ENCODE peak calls at places on chromosome 9, in six cellular contexts. One of them, this sample, is unnamed.

GRCh38 chr9:98255064-98255577 is 328 bp downstream of the TBC1D2 start:
- DNase-seq in mesenchymal stem cell: peak; percentile 77
- DNase-seq in IMR-90: peak; percentile 61
- DNase-seq in H9: no peak
- DNase-seq in neuronal stem cell: no peak
- DNase-seq in H1: no peak
- DNase-seq in this sample: peak; percentile 77

GRCh38 chr9:104256710-104257091 is 162.6 kb downstream of the SMC2 start:
- DNase-seq in IMR-90: no peak
- DNase-seq in mesenchymal stem cell: no peak
- DNase-seq in neuronal stem cell: no peak
- DNase-seq in H9: no peak
- DNase-seq in H1: no peak
- DNase-seq in this sample: no peak

GRCh38 chr9:38062498-38063362 is 6.3 kb downstream of the SHB start:
- DNase-seq in IMR-90: peak; percentile 84
- DNase-seq in H9: no peak
- DNase-seq in neuronal stem cell: no peak
- DNase-seq in mesenchymal stem cell: peak; percentile 77
- DNase-seq in H1: no peak
- DNase-seq in this sample: no peak

GRCh38 chr9:100352201-100352726 is 478 bp downstream of the TEX10 start:
- DNase-seq in H9: peak; percentile 32
- DNase-seq in neuronal stem cell: peak; percentile 18
- DNase-seq in IMR-90: peak; percentile 10
- DNase-seq in mesenchymal stem cell: peak; percentile 46
- DNase-seq in H1: no peak
- DNase-seq in this sample: peak; percentile 55

GRCh38 chr9:113590991-113591898 is 127.7 kb downstream of the RGS3 start:
- DNase-seq in H1: peak; percentile 94
- DNase-seq in neuronal stem cell: peak; percentile 79
- DNase-seq in IMR-90: peak; percentile 62
- DNase-seq in H9: peak; percentile 93
- DNase-seq in mesenchymal stem cell: peak; percentile 80
- DNase-seq in this sample: peak; percentile 93

GRCh38 chr9:22040760-22041159 is 31.7 kb upstream of the CDKN2B start:
- DNase-seq in H9: no peak
- DNase-seq in IMR-90: peak; percentile 69
- DNase-seq in mesenchymal stem cell: peak; percentile 70
- DNase-seq in H1: no peak
- DNase-seq in neuronal stem cell: no peak
- DNase-seq in this sample: no peak

GRCh38 chr9:14356376-14356775 is 42.4 kb upstream of the NFIB start:
- DNase-seq in H1: no peak
- DNase-seq in mesenchymal stem cell: no peak
- DNase-seq in IMR-90: no peak
- DNase-seq in neuronal stem cell: no peak
- DNase-seq in H9: no peak
- DNase-seq in this sample: no peak

GRCh38 chr9:101409079-101409477 is 10.4 kb downstream of the ZNF189 start:
- DNase-seq in H1: no peak
- DNase-seq in H9: no peak
- DNase-seq in IMR-90: peak; percentile 20
- DNase-seq in neuronal stem cell: no peak
- DNase-seq in mesenchymal stem cell: peak; percentile 4
- DNase-seq in this sample: peak; percentile 51

GRCh38 chr9:31683126-31683525 is 701.3 kb upstream of the ACO1 start:
- DNase-seq in H9: no peak
- DNase-seq in neuronal stem cell: no peak
- DNase-seq in IMR-90: no peak
- DNase-seq in mesenchymal stem cell: no peak
- DNase-seq in H1: no peak
- DNase-seq in this sample: no peak

GRCh38 chr9:37950561-37950960 is 46.6 kb upstream of the SLC25A51 start:
- DNase-seq in neuronal stem cell: no peak
- DNase-seq in IMR-90: no peak
- DNase-seq in H9: no peak
- DNase-seq in mesenchymal stem cell: no peak
- DNase-seq in H1: no peak
- DNase-seq in this sample: no peak

GRCh38 chr9:68731857-68732256 is 26.8 kb downstream of the PIP5K1B start:
- DNase-seq in H9: no peak
- DNase-seq in mesenchymal stem cell: no peak
- DNase-seq in neuronal stem cell: no peak
- DNase-seq in IMR-90: no peak
- DNase-seq in H1: no peak
- DNase-seq in this sample: no peak

GRCh38 chr9:81874926-81875325 is 53.3 kb upstream of the SPATA31D4 start:
- DNase-seq in H9: no peak
- DNase-seq in neuronal stem cell: no peak
- DNase-seq in H1: no peak
- DNase-seq in IMR-90: peak; percentile 94
- DNase-seq in mesenchymal stem cell: peak; percentile 89
- DNase-seq in this sample: no peak

GRCh38 chr9:30075451-30076199 is 2308.8 kb upstream of the ACO1 start:
- DNase-seq in mesenchymal stem cell: peak; percentile 34
- DNase-seq in H9: no peak
- DNase-seq in neuronal stem cell: no peak
- DNase-seq in H1: no peak
- DNase-seq in IMR-90: no peak
- DNase-seq in this sample: peak; percentile 60

GRCh38 chr9:71177901-71178300 is 56.5 kb upstream of the TRPM3 start:
- DNase-seq in H9: no peak
- DNase-seq in mesenchymal stem cell: no peak
- DNase-seq in H1: no peak
- DNase-seq in IMR-90: no peak
- DNase-seq in neuronal stem cell: no peak
- DNase-seq in this sample: no peak

GRCh38 chr9:134554011-134554749 is 87.4 kb upstream of the COL5A1 start:
- DNase-seq in neuronal stem cell: no peak
- DNase-seq in mesenchymal stem cell: no peak
- DNase-seq in H1: no peak
- DNase-seq in H9: no peak
- DNase-seq in IMR-90: no peak
- DNase-seq in this sample: no peak

GRCh38 chr9:20714442-20715415 is 30.7 kb downstream of the FOCAD start:
- DNase-seq in neuronal stem cell: no peak
- DNase-seq in H1: no peak
- DNase-seq in mesenchymal stem cell: no peak
- DNase-seq in H9: no peak
- DNase-seq in IMR-90: no peak
- DNase-seq in this sample: no peak

GRCh38 chr9:125214186-125214585 is 13.8 kb downstream of the RABEPK start:
- DNase-seq in neuronal stem cell: no peak
- DNase-seq in H9: no peak
- DNase-seq in IMR-90: no peak
- DNase-seq in H1: no peak
- DNase-seq in mesenchymal stem cell: no peak
- DNase-seq in this sample: no peak

GRCh38 chr9:3509926-3510325 is 15.9 kb downstream of the RFX3 start:
- DNase-seq in H9: no peak
- DNase-seq in H1: no peak
- DNase-seq in neuronal stem cell: no peak
- DNase-seq in mesenchymal stem cell: no peak
- DNase-seq in IMR-90: no peak
- DNase-seq in this sample: no peak

GRCh38 chr9:38372685-38373619 is 19.6 kb upstream of the ALDH1B1 start:
- DNase-seq in IMR-90: no peak
- DNase-seq in H9: no peak
- DNase-seq in neuronal stem cell: no peak
- DNase-seq in H1: no peak
- DNase-seq in mesenchymal stem cell: no peak
- DNase-seq in this sample: no peak

GRCh38 chr9:14148501-14149103 is 165.3 kb downstream of the NFIB start:
- DNase-seq in neuronal stem cell: no peak
- DNase-seq in H9: no peak
- DNase-seq in IMR-90: no peak
- DNase-seq in mesenchymal stem cell: no peak
- DNase-seq in H1: no peak
- DNase-seq in this sample: no peak

GRCh38 chr9:36974731-36975130 is 59.3 kb downstream of the PAX5 start:
- DNase-seq in H9: peak; percentile 33
- DNase-seq in IMR-90: no peak
- DNase-seq in mesenchymal stem cell: no peak
- DNase-seq in H1: peak; percentile 41
- DNase-seq in neuronal stem cell: no peak
- DNase-seq in this sample: no peak

GRCh38 chr9:133518706-133519105 is 6.1 kb downstream of the MYMK start:
- DNase-seq in H1: no peak
- DNase-seq in IMR-90: no peak
- DNase-seq in neuronal stem cell: no peak
- DNase-seq in mesenchymal stem cell: no peak
- DNase-seq in H9: no peak
- DNase-seq in this sample: no peak

GRCh38 chr9:28197653-28198052 is 624.4 kb upstream of the C9orf72 start:
- DNase-seq in IMR-90: no peak
- DNase-seq in H1: no peak
- DNase-seq in H9: no peak
- DNase-seq in mesenchymal stem cell: no peak
- DNase-seq in neuronal stem cell: no peak
- DNase-seq in this sample: no peak

GRCh38 chr9:72807765-72808445 is 144.9 kb downstream of the ALDH1A1 start:
- DNase-seq in neuronal stem cell: no peak
- DNase-seq in H1: peak; percentile 64
- DNase-seq in H9: peak; percentile 33
- DNase-seq in mesenchymal stem cell: no peak
- DNase-seq in IMR-90: no peak
- DNase-seq in this sample: peak; percentile 37

GRCh38 chr9:126392662-126393383 is 66.2 kb downstream of the MVB12B start:
- DNase-seq in H1: no peak
- DNase-seq in mesenchymal stem cell: no peak
- DNase-seq in neuronal stem cell: no peak
- DNase-seq in H9: no peak
- DNase-seq in IMR-90: no peak
- DNase-seq in this sample: no peak

GRCh38 chr9:126388964-126389363 is 62.3 kb downstream of the MVB12B start:
- DNase-seq in neuronal stem cell: no peak
- DNase-seq in mesenchymal stem cell: no peak
- DNase-seq in H1: no peak
- DNase-seq in H9: no peak
- DNase-seq in IMR-90: no peak
- DNase-seq in this sample: no peak

GRCh38 chr9:126389958-126390357 is 63.3 kb downstream of the MVB12B start:
- DNase-seq in H9: no peak
- DNase-seq in mesenchymal stem cell: no peak
- DNase-seq in H1: no peak
- DNase-seq in neuronal stem cell: no peak
- DNase-seq in IMR-90: no peak
- DNase-seq in this sample: no peak

GRCh38 chr9:126391713-126392661 is 65.4 kb downstream of the MVB12B start:
- DNase-seq in IMR-90: no peak
- DNase-seq in H1: no peak
- DNase-seq in H9: no peak
- DNase-seq in mesenchymal stem cell: no peak
- DNase-seq in neuronal stem cell: no peak
- DNase-seq in this sample: no peak

DNA sequence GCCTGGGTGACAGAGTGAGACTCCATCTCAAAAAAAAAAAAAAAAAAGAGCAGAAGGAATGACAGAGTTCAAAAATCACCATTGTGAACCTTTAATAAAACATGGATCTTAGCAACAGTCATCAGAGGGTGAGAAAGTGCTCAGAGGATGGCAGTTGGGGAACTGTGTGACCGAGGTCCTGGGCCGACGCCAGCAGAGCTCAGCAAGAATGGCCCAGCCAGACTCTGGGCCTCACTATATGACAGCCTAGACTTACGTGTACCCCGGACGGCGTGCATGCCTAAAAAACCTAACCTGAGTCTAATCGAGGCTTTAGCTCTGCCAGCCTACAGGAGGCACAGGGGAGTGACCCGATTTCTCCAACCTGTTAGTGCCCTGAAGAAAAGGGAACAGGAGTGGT is 64.3 kb downstream of the MVB12B start:
- DNase-seq in H1: no peak
- DNase-seq in mesenchymal stem cell: no peak
- DNase-seq in H9: no peak
- DNase-seq in IMR-90: no peak
- DNase-seq in neuronal stem cell: no peak
- DNase-seq in this sample: no peak
- H2BK15ac ChIP-seq in H1: no peak overlapping the region
- H2BK15ac ChIP-seq in mesenchymal stem cell: no peak overlapping the region
- H2BK15ac ChIP-seq in H9: no peak overlapping the region
- H2BK15ac ChIP-seq in IMR-90: no peak overlapping the region
- H2BK15ac ChIP-seq in neuronal stem cell: no peak overlapping the region
- H2BK15ac ChIP-seq in this sample: no peak overlapping the region

GRCh38 chr9:137665697-137666504 is 47.1 kb downstream of the EHMT1 start:
- DNase-seq in mesenchymal stem cell: no peak
- DNase-seq in H9: peak; percentile 81
- DNase-seq in IMR-90: no peak
- DNase-seq in H1: no peak
- DNase-seq in neuronal stem cell: no peak
- DNase-seq in this sample: peak; percentile 79
- H4K8ac ChIP-seq in mesenchymal stem cell: peak overlapping the region; percentile 5
- H4K8ac ChIP-seq in H9: no peak overlapping the region
- H4K8ac ChIP-seq in IMR-90: peak overlapping the region; percentile 29
- H4K8ac ChIP-seq in H1: peak overlapping the region; percentile 45
- H4K8ac ChIP-seq in neuronal stem cell: no peak overlapping the region
- H4K8ac ChIP-seq in this sample: no peak overlapping the region

DNA sequence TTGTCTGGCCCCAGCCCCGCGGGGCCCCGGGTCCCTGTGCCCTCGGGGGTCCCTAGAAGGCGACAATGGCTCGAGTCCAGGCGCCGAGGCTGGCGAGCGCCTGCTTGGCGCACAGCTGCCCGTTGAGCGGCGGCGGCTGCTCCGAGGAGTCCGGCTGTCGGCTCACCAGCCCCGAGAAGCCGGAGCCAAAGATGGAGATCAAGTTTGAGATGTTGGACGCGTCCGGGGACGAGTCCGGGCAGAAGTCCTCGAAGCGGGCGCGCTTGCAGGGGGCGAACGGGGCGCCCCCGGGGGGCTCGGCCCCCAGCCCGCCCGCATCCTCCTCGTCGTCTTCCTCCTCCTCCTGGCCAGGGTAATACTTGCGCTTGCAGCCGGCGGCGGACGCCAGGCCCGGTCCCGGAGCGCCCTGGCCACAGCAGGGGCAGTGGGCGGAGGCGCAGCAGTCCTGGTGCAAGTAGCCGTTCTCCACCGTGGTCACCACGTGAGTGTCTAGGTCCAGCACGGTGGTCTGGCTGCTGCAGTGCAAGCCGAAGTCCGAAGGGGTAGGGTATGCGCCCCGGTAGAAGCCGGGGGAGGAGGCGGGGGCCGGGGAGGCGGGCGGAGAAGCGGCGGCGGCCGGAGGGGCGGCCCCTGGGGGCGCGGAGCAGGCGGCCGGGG is 1.1 kb downstream of the IER5L start:
- DNase-seq in neuronal stem cell: no peak
- DNase-seq in IMR-90: peak; percentile 49
- DNase-seq in H9: peak; percentile 51
- DNase-seq in mesenchymal stem cell: peak; percentile 53
- DNase-seq in H1: peak; percentile 64
- DNase-seq in this sample: no peak
- H3K9ac ChIP-seq in neuronal stem cell: peak overlapping the region; percentile 99
- H3K9ac ChIP-seq in IMR-90: peak overlapping the region; percentile 94
- H3K9ac ChIP-seq in H9: no peak overlapping the region
- H3K9ac ChIP-seq in mesenchymal stem cell: peak overlapping the region; percentile 98
- H3K9ac ChIP-seq in H1: no peak overlapping the region
- H3K9ac ChIP-seq in this sample: peak overlapping the region; percentile 92

GRCh38 chr9:9893837-9894236 is 719.0 kb downstream of the PTPRD start:
- DNase-seq in H9: no peak
- DNase-seq in neuronal stem cell: no peak
- DNase-seq in H1: no peak
- DNase-seq in IMR-90: no peak
- DNase-seq in mesenchymal stem cell: no peak
- DNase-seq in this sample: peak; percentile 0

GRCh38 chr9:9892217-9892616 is 720.6 kb downstream of the PTPRD start:
- DNase-seq in neuronal stem cell: no peak
- DNase-seq in H9: no peak
- DNase-seq in IMR-90: no peak
- DNase-seq in H1: no peak
- DNase-seq in mesenchymal stem cell: no peak
- DNase-seq in this sample: no peak
- H2BK15ac ChIP-seq in neuronal stem cell: no peak overlapping the region
- H2BK15ac ChIP-seq in H9: no peak overlapping the region
- H2BK15ac ChIP-seq in IMR-90: no peak overlapping the region
- H2BK15ac ChIP-seq in H1: no peak overlapping the region
- H2BK15ac ChIP-seq in mesenchymal stem cell: no peak overlapping the region
- H2BK15ac ChIP-seq in this sample: no peak overlapping the region

This sample was measured in mesendoderm.